ENCODE peak calls at places on chromosomes 2 and 18, in nine cellular contexts. G is activated naive CD4-positive, alpha-beta T cell treated with anti-CD3 and anti-CD28 coated beads for 36 hours; T is astrocyte; C is left lobe of liver; B is upper lobe of right lung; P is central memory CD4-positive, alpha-beta T cell; J is fibroblast of mammary gland; A is neural crest cell; M is endothelial cell. H is an unnamed sample.

GRCh38 chr2:71419976-71420375 is 33.4 kb upstream of the DYSF start:
- DNase-seq in M (no peak), G (no peak), B (no peak), J (no peak), C (no peak), T (no peak), A (no peak), P (no peak), H (no peak)

GRCh38 chr18:24802439-24802838 is 342.0 kb downstream of the HRH4 start:
- DNase-seq in T (no peak), G (no peak), A (no peak), M (no peak), C (no peak), B (no peak), P (no peak), J (no peak), H (no peak)

GRCh38 chr18:43961713-43962112 is 684.4 kb upstream of the SYT4 start:
- DNase-seq in P (no peak), C (no peak), M (no peak), B (no peak), T (no peak), G (no peak), J (no peak), A (no peak), H (no peak)

GRCh38 chr2:170276056-170276455 is 98.1 kb downstream of the MYO3B start:
- DNase-seq in M (no peak), P (no peak), C (no peak), B (no peak), J (no peak), G (no peak), T (no peak), A (no peak), H (no peak)

GRCh38 chr18:67428805-67429204 is 87.7 kb downstream of the DSEL start:
- DNase-seq in P (no peak), B (no peak), G (no peak), J (peak), T (peak), A (no peak), C (no peak), M (no peak), H (peak)

GRCh38 chr2:62227386-62228075 is 31.6 kb downstream of the B3GNT2 start:
- DNase-seq in J (peak), A (no peak), M (no peak), C (peak), P (no peak), T (no peak), G (peak), B (no peak), H (no peak)

GRCh38 chr2:34159891-34160290 is 560.8 kb upstream of the FAM98A start:
- DNase-seq in J (no peak), M (no peak), A (no peak), T (no peak), G (no peak), P (no peak), B (no peak), C (no peak), H (no peak)

GRCh38 chr2:86249843-86250402 is 50.7 kb downstream of the MRPL35 start:
- DNase-seq in A (no peak), P (no peak), C (no peak), T (no peak), M (no peak), G (no peak), B (no peak), J (peak), H (no peak)

GRCh38 chr2:226618875-226619605 is 180.6 kb downstream of the IRS1 start:
- DNase-seq in M (no peak), C (no peak), G (no peak), A (no peak), P (no peak), J (peak), B (no peak), T (peak), H (peak)

GRCh38 chr2:21042708-21042957 is 1.2 kb downstream of the APOB start:
- DNase-seq in G (no peak), A (no peak), T (no peak), J (no peak), P (no peak), C (no peak), B (no peak), M (no peak), H (no peak)

GRCh38 chr2:204511021-204511420 is 34.3 kb upstream of the PARD3B start:
- DNase-seq in B (no peak), C (no peak), A (no peak), M (no peak), J (no peak), T (no peak), P (no peak), G (no peak), H (no peak)

GRCh38 chr2:151071382-151071781 is 190.3 kb downstream of the RBM43 start:
- DNase-seq in J (peak), T (peak), A (no peak), B (no peak), G (no peak), P (no peak), M (peak), C (no peak), H (no peak)

GRCh38 chr2:10915236-10915635 is 3.5 kb downstream of the KCNF1 start:
- DNase-seq in T (no peak), B (peak), C (no peak), P (no peak), A (no peak), G (no peak), J (no peak), M (no peak), H (no peak)

GRCh38 chr2:16311521-16312440 is 353.9 kb downstream of the CYRIA start:
- DNase-seq in A (no peak), C (no peak), G (no peak), P (no peak), T (no peak), B (no peak), M (no peak), J (no peak), H (no peak)

GRCh38 chr18:32553640-32554039 is 83.0 kb upstream of the GAREM1 start:
- DNase-seq in T (no peak), B (no peak), M (no peak), G (no peak), A (no peak), J (no peak), P (no peak), C (no peak), H (no peak)

GRCh38 chr2:28683100-28683706 is 68.4 kb upstream of the PPP1CB start:
- DNase-seq in B (peak), M (no peak), C (peak), G (no peak), P (no peak), J (peak), A (no peak), T (peak), H (peak)

GRCh38 chr2:231470246-231470900 is 6.1 kb upstream of the NCL start:
- DNase-seq in M (no peak), P (no peak), B (no peak), T (no peak), C (no peak), J (no peak), A (no peak), G (no peak), H (no peak)

GRCh38 chr18:69282371-69282770 is 118.3 kb upstream of the DOK6 start:
- DNase-seq in G (no peak), C (no peak), B (no peak), P (no peak), T (no peak), J (no peak), A (no peak), M (no peak), H (no peak)

GRCh38 chr18:56238576-56238975 is 399.8 kb downstream of the TXNL1 start:
- DNase-seq in P (no peak), C (no peak), T (no peak), J (peak), M (no peak), B (no peak), A (no peak), G (no peak), H (no peak)

GRCh38 chr2:109500910-109501309 is 112.9 kb downstream of the SEPTIN10 start:
- DNase-seq in B (no peak), J (no peak), A (no peak), T (no peak), P (no peak), G (no peak), C (no peak), M (no peak), H (no peak)

GRCh38 chr18:34431012-34431411 is 206.3 kb upstream of the NOL4 start:
- DNase-seq in B (no peak), T (no peak), C (no peak), G (no peak), A (no peak), J (no peak), P (no peak), M (no peak), H (no peak)

H was measured in SJSA1.